ENCODE peak calls at places on chromosomes 4 and X, in eight cellular contexts. W is pancreas, I is GM13976, G is NCI-H1048, T is NCI-H1694, R is HCT116, P is HT-29, F is GM03348. Z is an unnamed sample.

GRCh38 chr4:152951348-152951747 is 15.2 kb downstream of the FHDC1 start:
- DNase-seq in R (no peak), I (no peak), T (no peak), G (no peak), F (no peak), W (no peak), P (peak), Z (no peak)

GRCh38 chrX:154090731-154091130 is 6.8 kb downstream of the MECP2 start:
- DNase-seq in W (no peak), R (no peak), G (no peak), T (no peak), I (no peak), P (no peak), F (no peak), Z (no peak)

GRCh38 chrX:111869639-111870034 is 6.3 kb upstream of the TRPC5OS start:
- DNase-seq in T (peak), F (peak), R (peak), W (no peak), G (no peak), P (peak), I (peak), Z (peak)

GRCh38 chr4:2251073-2251794 is 9.3 kb upstream of the HAUS3 start:
- DNase-seq in R (no peak), P (no peak), G (no peak), T (no peak), I (peak), W (peak), F (peak), Z (no peak)

GRCh38 chr4:184756399-184756798 is 22.5 kb upstream of the CENPU start:
- DNase-seq in G (no peak), P (no peak), W (no peak), F (peak), T (no peak), I (no peak), R (no peak), Z (no peak)

GRCh38 chrX:13464599-13465275 is 104.7 kb upstream of the EGFL6 start:
- DNase-seq in F (no peak), R (no peak), I (no peak), T (no peak), W (no peak), G (no peak), P (no peak), Z (no peak)

GRCh38 chr4:54976682-54977081 is 148.7 kb downstream of the KDR start:
- DNase-seq in T (no peak), R (no peak), G (no peak), W (no peak), F (no peak), P (peak), I (no peak), Z (no peak)

GRCh38 chr4:2935762-2936743 is 27.2 kb downstream of the NOP14 start:
- DNase-seq in T (no peak), I (peak), P (peak), W (peak), F (no peak), G (no peak), R (peak), Z (no peak)

GRCh38 chr4:29304595-29304994 is 1415.6 kb upstream of the PCDH7 start:
- DNase-seq in T (no peak), I (no peak), F (peak), R (no peak), W (no peak), P (no peak), G (no peak), Z (no peak)